ENCODE peak calls at places on chromosomes 4 and X, in eight cellular contexts. Z is tibial nerve; V is breast epithelium; G is CD8-positive, alpha-beta memory T cell; K is cardiac muscle cell; I is endothelial cell of umbilical vein; M is caudate nucleus; C is IMR-90. D is an unnamed sample.

GRCh38 chr4:159376289-159376688 is 273.4 kb downstream of the RAPGEF2 start:
- DNase-seq in Z (no peak), V (no peak), G (no peak), K (no peak), I (no peak), M (no peak), C (no peak), D (no peak)

GRCh38 chrX:56764153-56764974 is 35.3 kb downstream of the NBDY start:
- DNase-seq in Z (no peak), V (peak), G (peak), K (peak), I (peak), M (no peak), C (peak), D (peak)

GRCh38 chr4:181662383-181662782 is 580.8 kb upstream of the TENM3 start:
- DNase-seq in Z (no peak), V (no peak), G (no peak), K (peak), I (no peak), M (no peak), C (peak), D (no peak)

GRCh38 chr4:158190736-158191135 is 17.9 kb upstream of the GASK1B start:
- DNase-seq in Z (no peak), V (no peak), G (no peak), K (no peak), I (no peak), M (no peak), C (no peak), D (no peak)

GRCh38 chr4:173420821-173421220 is 21.9 kb upstream of the SCRG1 start:
- DNase-seq in Z (no peak), V (no peak), G (no peak), K (peak), I (no peak), M (no peak), C (no peak), D (no peak)

GRCh38 chr4:159698336-159698735 is 595.5 kb downstream of the RAPGEF2 start:
- DNase-seq in Z (no peak), V (no peak), G (no peak), K (peak), I (no peak), M (no peak), C (no peak), D (no peak)

GRCh38 chrX:20141281-20142220 is at the start of gene EIF1AX:
- DNase-seq in Z (peak), V (peak), G (peak), K (peak), I (peak), M (peak), C (peak), D (peak)

GRCh38 chrX:154351183-154352011 is 23.0 kb downstream of the FLNA start:
- DNase-seq in Z (no peak), V (no peak), G (peak), K (peak), I (no peak), M (no peak), C (no peak), D (peak)

GRCh38 chr4:174828845-174829701 is at the start of gene GLRA3:
- DNase-seq in Z (no peak), V (no peak), G (no peak), K (peak), I (no peak), M (no peak), C (no peak), D (peak)

GRCh38 chr4:138501614-138502013 is 259.5 kb upstream of the SLC7A11 start:
- DNase-seq in Z (no peak), V (no peak), G (no peak), K (no peak), I (no peak), M (no peak), C (no peak), D (no peak)

GRCh38 chr4:89482926-89483595 is 175.5 kb upstream of the GPRIN3 start:
- DNase-seq in Z (no peak), V (no peak), G (no peak), K (no peak), I (peak), M (no peak), C (no peak), D (no peak)

GRCh38 chrX:23292979-23293651 is 41.5 kb upstream of the PTCHD1 start:
- DNase-seq in Z (no peak), V (no peak), G (no peak), K (no peak), I (no peak), M (no peak), C (no peak), D (no peak)

GRCh38 chr4:19756661-19757060 is 495.0 kb upstream of the SLIT2 start:
- DNase-seq in Z (no peak), V (no peak), G (no peak), K (peak), I (no peak), M (no peak), C (no peak), D (no peak)

GRCh38 chr4:8834681-8835220 is 36.9 kb downstream of the HMX1 start:
- DNase-seq in Z (no peak), V (no peak), G (peak), K (no peak), I (no peak), M (no peak), C (no peak), D (no peak)

GRCh38 chrX:133523094-133523493 is 107.8 kb upstream of the GPC4 start:
- DNase-seq in Z (peak), V (no peak), G (no peak), K (no peak), I (no peak), M (no peak), C (no peak), D (no peak)

DNA sequence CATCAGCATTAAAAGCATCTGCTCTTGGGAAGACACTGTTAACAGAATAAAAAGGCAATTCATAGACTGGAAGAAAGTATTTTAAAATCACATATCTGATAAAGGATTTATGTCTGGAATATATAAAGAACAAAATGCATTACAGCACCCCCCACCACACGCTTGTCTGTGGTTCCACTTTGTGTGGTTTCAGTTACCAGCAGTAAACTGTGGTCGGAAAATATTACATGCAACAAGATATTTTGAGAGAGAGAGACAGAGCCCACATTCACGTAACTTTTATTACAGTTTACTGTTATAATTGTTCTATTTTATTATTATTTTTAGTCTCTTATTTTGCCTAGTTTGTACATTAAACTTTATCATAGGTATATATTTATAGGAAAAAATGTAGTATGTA is 21.2 kb upstream of the PDE6B start:
- DNase-seq in Z (no peak), V (no peak), G (no peak), K (no peak), I (no peak), M (no peak), C (no peak), D (no peak)
- H3K27ac ChIP-seq in Z (no peak), V (no peak), G (no peak), K (no peak), I (no peak), M (no peak), C (no peak), D (no peak)

GRCh38 chrX:103878466-103879151 is 46.6 kb upstream of the RAB9B start:
- DNase-seq in Z (no peak), V (no peak), G (no peak), K (peak), I (peak), M (no peak), C (peak), D (no peak)
- H3K27ac ChIP-seq in Z (no peak), V (no peak), G (no peak), K (no peak), I (no peak), M (no peak), C (no peak), D (no peak)

DNA sequence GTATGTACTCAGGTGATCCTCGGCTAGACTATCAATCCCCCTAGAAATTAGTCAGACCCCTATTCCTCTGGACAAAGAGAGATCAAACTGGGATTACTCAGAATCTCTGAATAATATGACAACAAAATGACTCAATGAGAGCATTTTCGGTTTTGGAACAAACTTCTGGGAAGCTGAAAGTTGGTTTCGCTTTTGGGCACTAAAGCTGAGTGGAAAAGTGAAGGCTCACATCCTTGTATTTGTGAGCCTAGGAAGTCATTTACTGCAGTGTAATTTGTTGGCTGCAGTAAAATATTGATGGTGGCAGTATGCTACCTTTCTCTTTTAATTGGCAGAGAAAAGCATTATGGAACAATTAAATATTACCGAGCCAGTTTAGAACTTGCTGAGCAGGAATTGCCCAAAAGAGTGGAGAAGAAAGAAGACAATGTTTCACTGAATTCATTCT is 69.4 kb downstream of the AGTR2 start:
- DNase-seq in Z (no peak), V (no peak), G (no peak), K (peak), I (no peak), M (no peak), C (no peak), D (no peak)
- H3K27ac ChIP-seq in Z (no peak), V (peak), G (no peak), K (no peak), I (no peak), M (no peak), C (no peak), D (no peak)

GRCh38 chrX:31224321-31225012 is 152.6 kb upstream of the FTHL17 start:
- DNase-seq in Z (no peak), V (no peak), G (no peak), K (no peak), I (peak), M (no peak), C (no peak), D (no peak)

GRCh38 chrX:31227250-31227649 is 155.4 kb upstream of the FTHL17 start:
- DNase-seq in Z (no peak), V (no peak), G (no peak), K (no peak), I (no peak), M (no peak), C (peak), D (no peak)

GRCh38 chrX:31225819-31226218 is 154.0 kb upstream of the FTHL17 start:
- DNase-seq in Z (no peak), V (no peak), G (no peak), K (no peak), I (no peak), M (no peak), C (no peak), D (no peak)

GRCh38 chrX:31222946-31223345 is 151.1 kb upstream of the FTHL17 start:
- DNase-seq in Z (no peak), V (no peak), G (no peak), K (no peak), I (no peak), M (no peak), C (no peak), D (no peak)

DNA sequence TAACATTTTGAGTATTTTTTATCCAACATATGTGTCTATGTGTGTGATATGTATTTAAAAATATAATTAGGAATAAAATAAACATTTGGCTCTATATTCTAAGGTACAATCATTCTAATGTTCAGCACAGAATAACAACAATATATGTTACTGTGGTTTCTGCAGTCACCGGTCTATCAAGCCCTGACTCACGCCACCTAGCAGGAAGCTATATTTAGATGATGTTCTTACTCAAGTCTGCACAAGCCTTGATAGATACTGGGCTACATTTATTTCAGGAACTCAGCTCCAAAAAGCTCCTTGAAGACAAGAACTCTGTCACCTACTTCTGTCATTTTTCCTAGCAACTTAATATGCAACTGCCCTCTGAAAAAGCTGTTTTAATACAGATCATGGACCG is 152.0 kb upstream of the FTHL17 start:
- DNase-seq in Z (no peak), V (no peak), G (no peak), K (peak), I (peak), M (no peak), C (peak), D (no peak)
- H3K27ac ChIP-seq in Z (no peak), V (no peak), G (no peak), K (no peak), I (peak), M (no peak), C (no peak), D (no peak)

GRCh38 chr4:17059192-17059634 is 160.8 kb upstream of the LDB2 start:
- DNase-seq in Z (peak), V (no peak), G (no peak), K (peak), I (no peak), M (no peak), C (peak), D (no peak)
- H3K27ac ChIP-seq in Z (no peak), V (peak), G (no peak), K (no peak), I (no peak), M (no peak), C (peak), D (no peak)

DNA sequence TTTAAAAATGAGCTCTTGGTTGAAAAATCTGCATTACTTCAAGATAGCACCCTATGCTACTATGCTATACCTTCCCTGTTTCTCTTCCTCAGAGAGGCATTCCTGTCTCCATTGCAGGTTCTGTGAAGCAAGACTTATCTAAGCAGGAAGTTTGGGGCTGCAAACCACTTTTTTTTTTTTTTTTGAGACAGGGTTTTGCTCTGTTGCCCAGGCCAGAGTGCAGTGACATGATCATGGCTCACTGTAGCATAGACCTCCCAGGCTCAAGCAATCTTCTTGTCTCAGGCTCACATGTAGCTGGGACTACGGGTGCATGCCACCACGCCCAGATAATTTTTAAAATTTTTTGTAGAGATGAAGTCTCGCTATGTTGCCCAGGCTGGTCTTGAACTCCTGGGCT is 4.0 kb upstream of the CCNG2 start:
- DNase-seq in Z (no peak), V (no peak), G (no peak), K (no peak), I (no peak), M (no peak), C (no peak), D (no peak)
- H3K27ac ChIP-seq in Z (no peak), V (no peak), G (no peak), K (no peak), I (no peak), M (no peak), C (no peak), D (no peak)

DNA sequence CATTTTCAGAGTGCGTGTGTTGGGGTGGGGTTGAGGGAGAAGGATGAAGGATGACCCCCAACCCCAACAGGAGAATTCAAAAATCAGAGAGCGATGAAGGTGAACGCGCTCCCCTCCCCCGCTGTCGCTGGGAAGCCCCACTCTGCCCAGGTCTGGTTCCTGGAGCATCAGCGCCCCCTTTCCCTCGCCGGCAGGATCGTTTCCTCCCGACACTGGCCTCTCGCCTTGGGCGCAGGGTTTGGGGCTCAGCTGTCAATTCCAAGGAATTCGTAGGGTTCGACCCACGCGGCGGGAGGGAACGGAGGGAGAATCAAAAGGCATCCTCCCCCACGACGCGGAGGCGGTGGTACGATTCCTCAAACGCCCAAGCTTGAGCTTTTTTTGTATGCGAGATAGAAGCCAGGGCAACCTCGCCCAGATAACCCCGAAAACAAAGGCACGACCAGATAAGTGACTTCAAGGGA is 997 bp upstream of the PDGFRA start:
- DNase-seq in Z (peak), V (peak), G (no peak), K (peak), I (no peak), M (peak), C (peak), D (peak)
- H3K27ac ChIP-seq in Z (no peak), V (peak), G (no peak), K (peak), I (no peak), M (no peak), C (peak), D (peak)

GRCh38 chr4:41628916-41629315 is 91.0 kb downstream of the LIMCH1 start:
- DNase-seq in Z (no peak), V (no peak), G (no peak), K (no peak), I (no peak), M (no peak), C (no peak), D (no peak)

GRCh38 chr4:41625531-41625930 is 87.6 kb downstream of the LIMCH1 start:
- DNase-seq in Z (no peak), V (no peak), G (no peak), K (no peak), I (no peak), M (no peak), C (no peak), D (no peak)

GRCh38 chr4:41622816-41623215 is 84.9 kb downstream of the LIMCH1 start:
- DNase-seq in Z (no peak), V (no peak), G (no peak), K (no peak), I (no peak), M (no peak), C (no peak), D (no peak)

GRCh38 chr4:41620594-41621256 is 82.8 kb downstream of the LIMCH1 start:
- DNase-seq in Z (no peak), V (no peak), G (no peak), K (no peak), I (no peak), M (no peak), C (no peak), D (peak)

DNA sequence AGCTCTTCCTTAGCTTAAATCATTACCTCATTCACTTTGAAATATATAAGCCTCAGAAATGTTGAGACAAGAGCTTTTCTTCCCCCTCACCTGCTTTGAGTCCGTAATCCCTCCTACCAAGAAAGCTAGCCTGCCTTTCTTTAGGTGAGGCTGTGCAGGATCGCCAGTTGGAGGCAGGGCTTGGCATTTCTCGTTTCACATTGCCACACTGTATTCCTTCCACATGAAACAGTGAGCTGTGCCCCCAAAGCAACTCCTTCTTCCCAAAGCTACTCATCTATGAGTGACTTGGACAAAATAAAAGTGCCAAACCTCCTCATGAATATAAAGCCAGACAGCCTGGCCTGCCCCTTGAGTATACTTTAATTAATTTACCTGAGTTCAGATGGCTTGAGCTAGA is 86.8 kb downstream of the LIMCH1 start:
- DNase-seq in Z (no peak), V (no peak), G (no peak), K (no peak), I (no peak), M (no peak), C (no peak), D (no peak)
- H3K27ac ChIP-seq in Z (no peak), V (no peak), G (no peak), K (no peak), I (no peak), M (no peak), C (no peak), D (no peak)

D was measured in upper lobe of left lung.